ENCODE peak calls at places on chromosome 2, in four cellular contexts. W is spleen, I is HCT116, F is stomach. Q is an unnamed sample.

GRCh38 chr2:169363570-169364150 is 1.3 kb upstream of the LRP2 start:
- DNase-seq in W (peak), F (no peak), I (no peak), Q (no peak)

GRCh38 chr2:127086800-127087737 is 19.9 kb downstream of the BIN1 start:
- DNase-seq in I (no peak), W (peak), F (peak), Q (no peak)

GRCh38 chr2:60091311-60091710 is 462.1 kb downstream of the BCL11A start:
- DNase-seq in I (no peak), F (no peak), W (no peak), Q (no peak)

GRCh38 chr2:128282976-128283810 is 35.5 kb downstream of the HS6ST1 start:
- DNase-seq in F (no peak), W (peak), I (no peak), Q (no peak)

GRCh38 chr2:74560591-74560990 is 6.1 kb downstream of the DOK1 start:
- DNase-seq in W (no peak), I (no peak), F (no peak), Q (no peak)

GRCh38 chr2:68878753-68879152 is 7.6 kb upstream of the BMP10 start:
- DNase-seq in W (no peak), I (no peak), F (no peak), Q (no peak)

GRCh38 chr2:16604236-16604635 is 61.4 kb downstream of the CYRIA start:
- DNase-seq in W (no peak), F (no peak), I (no peak), Q (no peak)

GRCh38 chr2:8819194-8819593 is 18.2 kb downstream of the KIDINS220 start:
- DNase-seq in W (no peak), I (no peak), F (no peak), Q (no peak)

GRCh38 chr2:127562930-127563329 is 27.4 kb downstream of the MYO7B start:
- DNase-seq in W (no peak), F (no peak), I (no peak), Q (no peak)

GRCh38 chr2:145561152-145561551 is 1041.2 kb upstream of the ZEB2 start:
- DNase-seq in F (no peak), W (no peak), I (no peak), Q (no peak)

GRCh38 chr2:217394510-217395351 is 534.9 kb upstream of the TNP1 start:
- DNase-seq in F (no peak), I (no peak), W (no peak), Q (no peak)

GRCh38 chr2:76640905-76641304 is 881.3 kb downstream of the LRRTM4 start:
- DNase-seq in W (no peak), F (no peak), I (no peak), Q (peak)

DNA sequence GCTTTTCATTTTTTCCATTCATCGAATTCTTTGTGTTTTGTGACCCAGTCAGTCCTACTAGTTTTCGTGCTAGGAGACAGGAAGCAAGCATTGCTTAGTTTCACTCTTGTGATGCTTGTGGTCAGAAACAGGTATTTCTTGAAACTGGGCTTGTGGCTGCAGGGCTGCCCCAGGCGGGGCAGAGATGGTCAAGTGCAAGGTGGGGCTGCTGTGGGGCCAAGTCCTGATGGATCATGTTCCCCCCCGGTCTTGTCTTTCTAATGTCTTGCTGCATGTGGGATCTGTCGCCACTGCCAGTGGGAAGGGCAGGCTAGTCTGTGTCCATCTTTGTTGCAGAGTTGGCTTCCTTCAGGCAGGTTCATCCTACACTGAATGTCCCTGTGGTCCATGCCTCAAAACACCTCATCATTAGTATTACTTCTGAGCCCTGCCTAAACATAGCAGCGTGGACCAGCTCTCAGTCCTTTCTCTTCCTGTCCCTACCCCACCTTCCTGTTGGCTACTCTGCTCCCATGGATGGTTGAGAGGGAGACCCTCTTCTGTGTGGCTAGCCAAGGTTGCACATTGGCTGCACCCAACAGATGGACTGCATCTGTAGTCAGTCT is 38.7 kb downstream of the INPP4A start:
- DNase-seq in F (no peak), W (peak), I (no peak), Q (no peak)
- TF ChIP-seq POLR2A in F (no peak), W (no peak), I (no peak), Q (no peak)

DNA sequence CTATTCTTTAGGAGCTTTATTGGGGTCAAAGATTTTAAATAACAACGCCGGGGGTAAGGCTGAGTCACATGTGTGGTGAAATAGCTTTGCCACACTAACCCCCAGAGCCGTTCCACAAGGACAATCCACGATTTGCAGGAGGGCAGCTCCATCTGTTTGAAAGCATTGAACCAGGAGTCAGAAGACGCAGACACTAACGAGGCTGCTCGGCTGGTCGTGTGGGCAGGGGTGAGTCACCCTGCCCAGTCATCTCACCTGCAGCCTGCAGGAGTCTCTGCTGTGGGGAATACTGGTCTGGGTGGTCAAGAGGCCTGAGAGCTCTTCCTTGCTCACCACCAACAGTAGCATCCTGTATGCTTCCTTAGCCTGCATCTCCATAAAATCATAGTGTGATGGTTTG is 149.2 kb upstream of the NCK2 start:
- DNase-seq in W (no peak), F (no peak), I (no peak), Q (no peak)
- TF ChIP-seq CTCF in W (no peak), F (no peak), I (peak), Q (no peak)

DNA sequence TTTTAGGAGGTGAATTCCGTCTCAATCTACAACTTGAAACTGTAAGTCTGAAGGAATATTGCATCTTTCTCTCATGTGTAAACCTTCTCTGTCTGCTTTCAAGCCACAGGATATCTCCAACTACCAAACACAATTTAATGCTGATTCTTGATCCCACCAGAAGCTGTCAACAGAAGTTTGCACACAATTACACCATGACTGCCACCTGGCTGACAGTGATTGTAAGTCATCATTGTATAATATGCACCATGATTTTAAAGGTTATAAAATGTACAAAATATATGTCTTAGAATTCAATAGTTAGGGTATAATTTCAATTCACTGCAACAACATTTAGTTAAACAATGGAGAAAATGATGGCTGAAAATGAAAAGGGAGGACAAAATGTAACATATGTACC is 18.4 kb downstream of the PREPL start:
- DNase-seq in F (no peak), W (no peak), I (no peak), Q (no peak)
- TF ChIP-seq POLR2AphosphoS5 in F (no peak), W (no peak), I (no peak), Q (no peak)

GRCh38 chr2:3379647-3380534 is at the start of gene TRAPPC12:
- DNase-seq in W (peak), I (peak), F (peak), Q (peak)
- TF ChIP-seq POLR2A in W (no peak), I (peak), F (no peak), Q (peak)

GRCh38 chr2:105454801-105455485 is 56.1 kb upstream of the FHL2 start:
- DNase-seq in I (peak), F (peak), W (no peak), Q (no peak)
- TF ChIP-seq CTCF in I (peak), F (no peak), W (no peak), Q (no peak)